ENCODE peak calls at places on chromosomes 12 and 14, in six cellular contexts. E, B, G, S, D and X are unnamed samples.
A peak's percentile ranks its signal among the peaks of the same experiment; 100 is the strongest.

GRCh38 chr14:55749946-55750345 is 169.9 kb downstream of the KTN1 start:
- DNase-seq in E (no peak), B (no peak), G (no peak), S (no peak), D (no peak), X (no peak)

GRCh38 chr14:102140027-102140749 is 491 bp downstream of the WDR20 start:
- DNase-seq in E (no peak), B (peak; percentile 14), G (peak; percentile 52), S (peak; percentile 54), D (peak; percentile 48), X (peak; percentile 30)

GRCh38 chr12:92369061-92369460 is 223.4 kb upstream of the BTG1 start:
- DNase-seq in E (no peak), B (no peak), G (no peak), S (no peak), D (no peak), X (no peak)

GRCh38 chr12:18400186-18400585 is 138.9 kb downstream of the PIK3C2G start:
- DNase-seq in E (peak; percentile 39), B (no peak), G (no peak), S (no peak), D (no peak), X (no peak)

GRCh38 chr12:116693259-116694227 is 44.3 kb downstream of the SPRING1 start:
- DNase-seq in E (no peak), B (no peak), G (no peak), S (no peak), D (no peak), X (no peak)

GRCh38 chr12:104823985-104824441 is 134.1 kb downstream of the SLC41A2 start:
- DNase-seq in E (no peak), B (no peak), G (no peak), S (no peak), D (no peak), X (peak; percentile 29)

GRCh38 chr14:42172304-42172703 is 565.6 kb downstream of the LRFN5 start:
- DNase-seq in E (no peak), B (no peak), G (no peak), S (no peak), D (no peak), X (no peak)

GRCh38 chr12:20492251-20492728 is 124.0 kb downstream of the PDE3A start:
- DNase-seq in E (peak; percentile 65), B (no peak), G (no peak), S (peak; percentile 60), D (peak; percentile 67), X (no peak)

GRCh38 chr12:90854136-90854689 is 100.8 kb downstream of the CCER1 start:
- DNase-seq in E (peak; percentile 63), B (peak; percentile 23), G (no peak), S (peak; percentile 55), D (peak; percentile 58), X (no peak)

GRCh38 chr12:118311666-118312065 is 61.0 kb downstream of the TAOK3 start:
- DNase-seq in E (no peak), B (no peak), G (no peak), S (no peak), D (no peak), X (no peak)

GRCh38 chr14:30982583-30982982 is 42.9 kb upstream of the AP4S1 start:
- DNase-seq in E (no peak), B (no peak), G (no peak), S (no peak), D (no peak), X (no peak)

GRCh38 chr14:20499881-20500280 is 5.5 kb upstream of the RNASE10 start:
- DNase-seq in E (no peak), B (no peak), G (no peak), S (no peak), D (no peak), X (no peak)

GRCh38 chr12:108483213-108483920 is 31.7 kb upstream of the FICD start:
- DNase-seq in E (no peak), B (no peak), G (no peak), S (peak; percentile 19), D (no peak), X (no peak)

GRCh38 chr12:130520784-130521183 is 183.1 kb downstream of the PIWIL1 start:
- DNase-seq in E (no peak), B (no peak), G (no peak), S (no peak), D (no peak), X (no peak)

GRCh38 chr14:64971452-64971889 is 665 bp downstream of the RAB15 start:
- DNase-seq in E (no peak), B (no peak), G (no peak), S (no peak), D (no peak), X (no peak)

GRCh38 chr12:79573820-79574219 is 116.9 kb downstream of the PAWR start:
- DNase-seq in E (no peak), B (no peak), G (no peak), S (no peak), D (no peak), X (no peak)
- H3K18ac ChIP-seq in E (no peak overlapping the region), B (no peak overlapping the region), G (no peak overlapping the region), S (no peak overlapping the region), D (no peak overlapping the region), X (no peak overlapping the region)

DNA sequence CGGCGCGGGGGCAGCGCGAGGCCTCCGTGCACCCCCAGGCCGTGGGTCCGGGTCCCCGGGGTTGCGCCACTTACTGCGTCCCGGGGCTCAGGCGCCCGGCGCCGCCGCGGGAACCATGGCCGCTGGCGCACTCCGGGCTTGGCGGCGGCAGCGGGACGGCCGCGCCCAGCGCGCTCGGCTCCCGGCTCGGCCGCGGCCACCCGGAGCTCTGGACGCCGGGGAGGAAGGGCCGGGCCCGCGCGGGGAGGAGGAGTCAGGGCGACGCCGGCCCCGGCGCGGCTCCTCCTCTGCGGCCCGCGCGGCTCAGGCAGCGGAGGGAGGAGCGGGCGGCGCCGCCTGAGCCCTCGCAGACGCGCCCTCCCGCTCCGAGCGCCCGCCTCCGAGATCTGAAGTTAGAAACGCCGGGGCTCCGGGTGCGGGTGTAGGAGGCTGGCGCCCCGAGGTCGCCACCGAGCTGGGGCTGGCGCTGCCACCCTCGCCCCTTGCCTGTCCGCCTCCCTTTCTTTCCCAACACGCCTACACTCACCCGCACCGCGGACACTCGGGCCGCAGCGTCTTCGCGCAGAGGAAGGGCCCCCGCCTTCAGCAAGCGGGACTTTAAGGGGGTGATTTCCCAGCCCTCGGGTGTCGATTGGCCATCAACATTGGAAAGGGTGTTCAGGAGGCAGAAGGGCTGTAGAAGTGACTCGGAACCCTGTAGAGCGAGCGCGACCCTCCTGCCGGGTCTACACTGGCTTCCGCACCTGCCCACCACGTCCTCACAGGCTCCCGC is at the start of gene NIN:
- DNase-seq in E (peak; percentile 73), B (peak; percentile 79), G (peak; percentile 79), S (peak; percentile 74), D (peak; percentile 82), X (peak; percentile 62)
- H3K18ac ChIP-seq in E (no peak within 1 kb of the TSS), B (peak within 1 kb of the TSS; percentile 96), G (peak within 1 kb of the TSS; percentile 75), S (peak within 1 kb of the TSS; percentile 94), D (peak within 1 kb of the TSS; percentile 94), X (no peak within 1 kb of the TSS)

DNA sequence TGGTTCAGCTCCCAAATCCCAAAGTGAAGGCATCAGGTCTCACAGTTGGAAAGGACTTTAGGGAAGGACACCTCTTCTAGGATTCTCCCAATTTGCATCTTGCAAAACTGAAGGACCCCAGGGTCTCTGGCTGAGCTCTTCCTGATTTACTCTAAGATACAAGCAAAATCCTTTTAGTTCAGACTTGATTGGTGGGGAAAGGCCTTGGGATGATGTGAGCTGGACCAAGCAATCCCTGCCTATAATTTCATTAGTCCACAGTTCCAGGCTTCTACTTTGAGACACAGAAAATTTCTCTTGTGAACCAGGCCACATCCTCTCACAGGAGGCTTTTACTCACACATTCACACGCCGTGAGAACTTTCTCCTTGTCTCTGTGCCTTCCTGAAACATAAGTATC is 23.6 kb upstream of the VWF start:
- DNase-seq in E (no peak), B (no peak), G (no peak), S (no peak), D (no peak), X (no peak)
- H3K18ac ChIP-seq in E (no peak overlapping the region), B (no peak overlapping the region), G (no peak overlapping the region), S (no peak overlapping the region), D (no peak overlapping the region), X (no peak overlapping the region)

GRCh38 chr14:81211844-81212243 is 8.9 kb downstream of the GTF2A1 start:
- DNase-seq in E (peak; percentile 17), B (no peak), G (no peak), S (peak; percentile 55), D (peak; percentile 44), X (no peak)
- H3K18ac ChIP-seq in E (no peak overlapping the region), B (no peak overlapping the region), G (no peak overlapping the region), S (no peak overlapping the region), D (no peak overlapping the region), X (no peak overlapping the region)

GRCh38 chr12:69352904-69353303 is 4.7 kb downstream of the LYZ start:
- DNase-seq in E (no peak), B (no peak), G (no peak), S (no peak), D (no peak), X (no peak)
- H3K18ac ChIP-seq in E (no peak overlapping the region), B (no peak overlapping the region), G (no peak overlapping the region), S (no peak overlapping the region), D (no peak overlapping the region), X (no peak overlapping the region)

GRCh38 chr12:126436041-126436440 is 1370.8 kb downstream of the AACS start:
- DNase-seq in E (no peak), B (no peak), G (no peak), S (no peak), D (no peak), X (no peak)

GRCh38 chr12:126432780-126433179 is 1367.5 kb downstream of the AACS start:
- DNase-seq in E (no peak), B (no peak), G (no peak), S (no peak), D (no peak), X (no peak)

GRCh38 chr12:126434412-126434811 is 1369.2 kb downstream of the AACS start:
- DNase-seq in E (no peak), B (no peak), G (no peak), S (no peak), D (no peak), X (no peak)

DNA sequence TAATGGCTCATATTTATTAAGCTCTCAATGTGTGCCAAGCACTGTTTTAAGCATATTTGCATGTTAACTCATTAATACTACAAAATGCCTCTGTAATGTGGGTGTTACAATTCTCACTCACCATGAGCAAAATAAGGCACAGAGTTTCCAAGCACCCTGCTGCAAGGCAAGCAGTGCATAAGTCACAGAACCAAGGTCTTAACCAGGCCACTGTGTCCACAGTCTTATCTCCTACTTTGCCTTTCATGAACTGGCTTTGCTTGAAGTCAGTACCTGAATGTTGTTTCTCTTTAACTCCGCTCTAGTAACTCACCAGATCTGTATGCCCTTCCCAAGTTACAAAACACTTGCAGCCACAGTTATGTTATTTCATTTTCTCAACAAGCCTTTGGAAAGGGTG is 1372.7 kb downstream of the AACS start:
- DNase-seq in E (no peak), B (no peak), G (no peak), S (no peak), D (no peak), X (no peak)
- H3K18ac ChIP-seq in E (no peak overlapping the region), B (no peak overlapping the region), G (no peak overlapping the region), S (no peak overlapping the region), D (no peak overlapping the region), X (no peak overlapping the region)

GRCh38 chr12:2627343-2628191 is 167.2 kb upstream of the FKBP4 start:
- DNase-seq in E (no peak), B (no peak), G (no peak), S (peak; percentile 66), D (no peak), X (no peak)
- H3K18ac ChIP-seq in E (no peak overlapping the region), B (peak overlapping the region; percentile 17), G (no peak overlapping the region), S (no peak overlapping the region), D (no peak overlapping the region), X (no peak overlapping the region)